ENCODE peak calls at places on chromosomes 3 and 15, in ten cellular contexts. H is AG10803; Z is lung; V is mucosa of gallbladder; W is NCI-H774; S is CD14-positive monocyte; A is pons; J is activated effector memory CD4-positive, alpha-beta T cell treated with Interleukin-2 at 50 U/mL for 16 hours; R is NCI-H1417; K is retina. G is an unnamed sample.

GRCh38 chr15:70433583-70434288 is 329.6 kb downstream of the UACA start:
- DNase-seq in K (no peak), J (no peak), V (peak), Z (no peak), A (no peak), W (no peak), H (no peak), S (no peak), R (no peak), G (no peak)

GRCh38 chr15:36666228-36666627 is 86.8 kb downstream of the CDIN1 start:
- DNase-seq in H (no peak), S (no peak), Z (no peak), W (no peak), R (no peak), V (no peak), A (no peak), K (no peak), J (no peak), G (no peak)

GRCh38 chr3:142844339-142844977 is 44.4 kb downstream of the PCOLCE2 start:
- DNase-seq in W (no peak), S (no peak), K (no peak), H (peak), R (peak), Z (no peak), A (no peak), J (no peak), V (no peak), G (no peak)

GRCh38 chr3:60434945-60435344 is 816.3 kb downstream of the FHIT start:
- DNase-seq in S (no peak), Z (no peak), V (no peak), A (no peak), K (no peak), R (no peak), W (no peak), H (no peak), J (no peak), G (no peak)

GRCh38 chr3:12967751-12968209 is 105.4 kb downstream of the IQSEC1 start:
- DNase-seq in W (peak), Z (peak), J (peak), S (peak), R (no peak), V (peak), K (peak), A (peak), H (peak), G (peak)

GRCh38 chr3:30355622-30356021 is 250.8 kb upstream of the TGFBR2 start:
- DNase-seq in H (peak), Z (no peak), V (no peak), J (no peak), R (no peak), W (no peak), A (no peak), K (no peak), S (no peak), G (no peak)

GRCh38 chr3:24025805-24026204 is 80.7 kb downstream of the NR1D2 start:
- DNase-seq in A (no peak), V (no peak), J (no peak), K (no peak), W (no peak), H (no peak), Z (no peak), R (no peak), S (no peak), G (no peak)

GRCh38 chr3:13574083-13574797 is 25.3 kb downstream of the FBLN2 start:
- DNase-seq in A (no peak), S (no peak), H (peak), W (no peak), V (no peak), J (no peak), K (peak), Z (no peak), R (no peak), G (no peak)

GRCh38 chr3:9201278-9201677 is 48.2 kb downstream of the SRGAP3 start:
- DNase-seq in R (no peak), H (peak), W (no peak), K (peak), A (peak), S (no peak), Z (no peak), J (no peak), V (no peak), G (no peak)

GRCh38 chr15:57327985-57328471 is 48.3 kb upstream of the CGNL1 start:
- DNase-seq in J (no peak), H (peak), W (no peak), R (no peak), Z (no peak), K (no peak), V (no peak), S (no peak), A (no peak), G (no peak)

GRCh38 chr15:37585966-37586656 is 348.3 kb upstream of the TMCO5A start:
- DNase-seq in W (no peak), Z (no peak), V (no peak), H (peak), A (no peak), R (no peak), K (no peak), J (no peak), S (no peak), G (no peak)

GRCh38 chr3:48433472-48434118 is 3.7 kb upstream of the PLXNB1 start:
- DNase-seq in R (no peak), W (no peak), V (peak), Z (peak), J (no peak), S (no peak), H (peak), A (no peak), K (no peak), G (no peak)

GRCh38 chr3:108780235-108780634 is 23.0 kb upstream of the RETNLB start:
- DNase-seq in R (no peak), S (no peak), A (no peak), K (no peak), Z (no peak), H (no peak), J (peak), V (no peak), W (no peak), G (no peak)

GRCh38 chr3:42819351-42819965 is 10.2 kb downstream of the ACKR2 start:
- DNase-seq in W (no peak), J (no peak), K (no peak), S (no peak), A (no peak), R (peak), V (no peak), H (no peak), Z (no peak), G (no peak)

GRCh38 chr3:181838940-181839914 is 127.5 kb downstream of the SOX2 start:
- DNase-seq in S (no peak), Z (peak), W (peak), K (no peak), J (no peak), A (no peak), R (peak), V (no peak), H (no peak), G (no peak)

GRCh38 chr15:31459011-31459748 is 132.5 kb downstream of the KLF13 start:
- DNase-seq in W (no peak), A (no peak), J (no peak), S (no peak), V (no peak), R (no peak), Z (no peak), K (no peak), H (no peak), G (no peak)

GRCh38 chr15:38593523-38593922 is 28.9 kb upstream of the RASGRP1 start:
- DNase-seq in S (no peak), V (no peak), H (no peak), W (no peak), K (no peak), Z (peak), R (no peak), J (no peak), A (no peak), G (no peak)

GRCh38 chr15:50450678-50451077 is 26.5 kb downstream of the USP8 start:
- DNase-seq in W (no peak), R (no peak), S (no peak), A (no peak), K (no peak), V (no peak), Z (no peak), H (no peak), J (no peak), G (no peak)

GRCh38 chr3:133756716-133757694 is 10.8 kb downstream of the TF start:
- DNase-seq in W (no peak), R (no peak), A (no peak), K (no peak), Z (no peak), V (no peak), J (no peak), H (no peak), S (no peak), G (no peak)

GRCh38 chr3:30231277-30232141 is 374.9 kb upstream of the TGFBR2 start:
- DNase-seq in H (peak), Z (no peak), V (no peak), R (no peak), J (no peak), S (no peak), W (no peak), K (no peak), A (peak), G (no peak)

GRCh38 chr3:138300657-138301056 is 29.0 kb downstream of the NME9 start:
- DNase-seq in S (no peak), J (no peak), A (peak), H (no peak), W (no peak), Z (no peak), V (no peak), K (no peak), R (no peak), G (no peak)

GRCh38 chr3:194327030-194327413 is 24.1 kb downstream of the CPN2 start:
- DNase-seq in V (no peak), J (no peak), S (no peak), R (no peak), W (no peak), Z (no peak), K (no peak), A (no peak), H (peak), G (no peak)

GRCh38 chr3:130926504-130926903 is 32.6 kb downstream of the ATP2C1 start:
- DNase-seq in S (no peak), V (no peak), J (no peak), Z (no peak), W (no peak), R (no peak), A (no peak), K (no peak), H (no peak), G (no peak)

GRCh38 chr3:47716656-47717055 is 65.0 kb downstream of the SMARCC1 start:
- DNase-seq in K (no peak), H (no peak), S (no peak), W (no peak), J (no peak), A (no peak), V (no peak), Z (no peak), R (no peak), G (no peak)

GRCh38 chr3:945738-946137 is 147.1 kb upstream of the CNTN6 start:
- DNase-seq in H (no peak), W (no peak), S (no peak), J (no peak), A (no peak), Z (no peak), R (peak), V (no peak), K (no peak), G (no peak)

GRCh38 chr3:101646726-101647125 is 30.2 kb downstream of the ZBTB11 start:
- DNase-seq in J (no peak), V (no peak), H (no peak), W (no peak), K (no peak), Z (no peak), S (no peak), A (no peak), R (no peak), G (no peak)

GRCh38 chr15:49301562-49301961 is 121.5 kb upstream of the FGF7 start:
- DNase-seq in Z (no peak), J (no peak), W (no peak), R (no peak), A (no peak), S (no peak), V (no peak), K (no peak), H (peak), G (no peak)

GRCh38 chr15:77419836-77420609 is at the start of gene PEAK1:
- DNase-seq in R (peak), V (peak), K (peak), W (peak), Z (peak), A (peak), H (peak), S (peak), J (peak), G (peak)

GRCh38 chr3:15205934-15206661 is at the start of gene CAPN7:
- DNase-seq in S (peak), Z (peak), K (peak), J (peak), R (no peak), A (peak), H (peak), W (no peak), V (peak), G (peak)

GRCh38 chr3:101730839-101731238 is 6.4 kb downstream of the CEP97 start:
- DNase-seq in J (no peak), K (no peak), H (no peak), S (no peak), V (no peak), Z (no peak), W (no peak), R (no peak), A (no peak), G (no peak)

GRCh38 chr3:123333401-123333800 is 115.5 kb downstream of the ADCY5 start:
- DNase-seq in J (no peak), W (no peak), R (no peak), V (no peak), Z (no peak), A (no peak), S (peak), K (no peak), H (no peak), G (no peak)

GRCh38 chr3:56190906-56191305 is 277.4 kb downstream of the ERC2 start:
- DNase-seq in S (no peak), W (no peak), A (no peak), H (no peak), Z (no peak), J (no peak), K (no peak), V (no peak), R (no peak), G (no peak)

GRCh38 chr15:65532738-65533051 is 2.4 kb downstream of the HACD3 start:
- DNase-seq in S (no peak), Z (no peak), W (no peak), K (no peak), A (no peak), V (no peak), H (peak), J (no peak), R (peak), G (no peak)

GRCh38 chr15:90315276-90315982 is 36.7 kb upstream of the ZNF774 start:
- DNase-seq in Z (peak), V (peak), A (peak), R (no peak), W (no peak), K (no peak), H (peak), J (no peak), S (no peak), G (no peak)

GRCh38 chr3:10192953-10193691 is 28.4 kb downstream of the IRAK2 start:
- DNase-seq in J (peak), Z (no peak), H (peak), W (no peak), S (peak), A (no peak), R (no peak), V (peak), K (peak), G (peak)

G was measured in stimulated activated effector memory CD8-positive, alpha-beta T cell treated with anti-CD3 and anti-CD28 coated beads, Interleukin-12 subunit alpha, Interleukin-12 subunit beta, amount 100 ng/mL, for 72 hours.